ENCODE peak calls at places on chromosomes 16 and 17, in eight cellular contexts. U is KBM-7; M is activated CD4-positive, CD25-positive, alpha-beta regulatory T cell; T is memory B cell; Q is RPMI8226; H is NCI-H226; L is stimulated activated CD8-positive, alpha-beta memory T cell treated with anti-CD3 and anti-CD28 coated beads, Interleukin-4, amount 100 ng/mL, for 1 hour; F is activated T-cell treated with anti-CD3 and anti-CD28 coated beads, Interleukin-2, amount 50 U/mL, for 4 hours. R is an unnamed sample.

GRCh38 chr17:75454193-75454592 is 2.2 kb upstream of the TMEM94 start:
- DNase-seq in M (no peak), L (no peak), Q (no peak), U (peak), F (no peak), T (no peak), H (no peak), R (no peak)

GRCh38 chr16:11484691-11485258 is 101.9 kb downstream of the LITAF start:
- DNase-seq in U (no peak), Q (no peak), F (no peak), M (no peak), H (peak), L (no peak), T (no peak), R (no peak)

GRCh38 chr16:88476817-88477397 is 23.8 kb downstream of the ZFPM1 start:
- DNase-seq in F (no peak), T (no peak), L (no peak), Q (no peak), H (no peak), M (no peak), U (no peak), R (no peak)

GRCh38 chr17:18025596-18026407 is 13.2 kb downstream of the ATPAF2 start:
- DNase-seq in L (no peak), U (no peak), M (no peak), Q (no peak), H (no peak), T (no peak), F (peak), R (no peak)

GRCh38 chr17:11380761-11381160 is 139.7 kb downstream of the SHISA6 start:
- DNase-seq in U (no peak), M (no peak), F (no peak), H (no peak), L (no peak), Q (no peak), T (no peak), R (no peak)

GRCh38 chr17:65022751-65023421 is 33.7 kb downstream of the GNA13 start:
- DNase-seq in M (no peak), L (no peak), U (no peak), H (peak), T (no peak), F (no peak), Q (no peak), R (peak)

GRCh38 chr17:82126479-82127314 is 28.7 kb upstream of the FASN start:
- DNase-seq in T (no peak), M (peak), Q (no peak), L (peak), U (no peak), H (no peak), F (peak), R (no peak)

GRCh38 chr16:50390914-50391700 is 22.3 kb upstream of the BRD7 start:
- DNase-seq in H (no peak), M (no peak), Q (no peak), T (no peak), L (no peak), F (no peak), U (no peak), R (no peak)

GRCh38 chr17:1294157-1294717 is 14.8 kb downstream of the TRARG1 start:
- DNase-seq in H (no peak), U (peak), Q (no peak), T (no peak), M (peak), L (peak), F (peak), R (no peak)

GRCh38 chr16:57956270-57956808 is 14.6 kb downstream of the CNGB1 start:
- DNase-seq in U (no peak), L (no peak), F (no peak), M (no peak), T (no peak), H (no peak), Q (no peak), R (no peak)

GRCh38 chr16:10535461-10535860 is 44.9 kb downstream of the EMP2 start:
- DNase-seq in Q (no peak), T (no peak), U (no peak), F (no peak), L (no peak), H (no peak), M (no peak), R (no peak)

GRCh38 chr17:78173025-78173715 is 4.8 kb downstream of the SYNGR2 start:
- DNase-seq in M (no peak), L (no peak), F (no peak), Q (peak), T (peak), U (no peak), H (no peak), R (peak)

GRCh38 chr16:27353853-27354252 is 40.1 kb downstream of the IL4R start:
- DNase-seq in U (no peak), T (no peak), Q (no peak), L (no peak), H (no peak), M (no peak), F (no peak), R (no peak)

GRCh38 chr17:22303096-22303495 is 610.8 kb downstream of the KCNJ18 start:
- DNase-seq in H (no peak), Q (no peak), M (no peak), T (no peak), L (no peak), F (no peak), U (no peak), R (no peak)